ENCODE peak calls at places on chromosomes 7 and 10, in ten cellular contexts. Q is mesothelial cell of epicardium; O is mucosa of gallbladder; K is EL; C is T-helper 2 cell treated with Interferon-gamma antibody and Interleukin-4, amounts not matched to agents 5 μg/mL and 100 μg/mL, for 36 hours; J is fibroblast of lung; U is NAMALWA; T is activated CD8-positive, alpha-beta memory T cell treated with anti-CD3 and anti-CD28 coated beads, Interleukin-2, amount 10 ng/mL, durations not matched to agents 7 days and 5 days; A is left ventricle myocardium inferior; V is AG20443. N is an unnamed sample.

GRCh38 chr10:4074559-4075407 is 289.8 kb upstream of the KLF6 start:
- DNase-seq in Q (no peak), O (no peak), K (peak), C (no peak), J (no peak), U (no peak), T (no peak), A (peak), V (peak), N (no peak)

GRCh38 chr7:7190142-7190541 is 7.8 kb downstream of the C1GALT1 start:
- DNase-seq in Q (no peak), O (no peak), K (peak), C (no peak), J (peak), U (no peak), T (no peak), A (no peak), V (peak), N (peak)

GRCh38 chr10:84407390-84408049 is 79.1 kb downstream of the CCSER2 start:
- DNase-seq in Q (no peak), O (no peak), K (no peak), C (no peak), J (no peak), U (no peak), T (no peak), A (no peak), V (no peak), N (no peak)

GRCh38 chr10:50260791-50261281 is 9.5 kb upstream of the ASAH2 start:
- DNase-seq in Q (no peak), O (no peak), K (no peak), C (peak), J (no peak), U (peak), T (peak), A (no peak), V (peak), N (peak)

GRCh38 chr10:33484787-33485186 is 150.3 kb upstream of the NRP1 start:
- DNase-seq in Q (no peak), O (no peak), K (peak), C (no peak), J (peak), U (no peak), T (no peak), A (no peak), V (peak), N (no peak)

GRCh38 chr10:70584366-70584765 is 18.2 kb downstream of the PRF1 start:
- DNase-seq in Q (no peak), O (no peak), K (no peak), C (no peak), J (no peak), U (no peak), T (no peak), A (no peak), V (no peak), N (no peak)

GRCh38 chr10:131088619-131089018 is 222.9 kb downstream of the TCERG1L start:
- DNase-seq in Q (no peak), O (no peak), K (no peak), C (no peak), J (no peak), U (no peak), T (no peak), A (no peak), V (no peak), N (peak)

GRCh38 chr7:662576-662975 is 63.9 kb upstream of the DNAAF5 start:
- DNase-seq in Q (no peak), O (no peak), K (no peak), C (no peak), J (no peak), U (no peak), T (no peak), A (no peak), V (no peak), N (no peak)

GRCh38 chr7:97004931-97005763 is at the start of gene DLX6:
- DNase-seq in Q (peak), O (no peak), K (peak), C (peak), J (peak), U (no peak), T (peak), A (no peak), V (peak), N (no peak)

GRCh38 chr10:79178614-79179403 is 110.0 kb downstream of the ZMIZ1 start:
- DNase-seq in Q (no peak), O (no peak), K (peak), C (no peak), J (peak), U (peak), T (no peak), A (no peak), V (peak), N (peak)

GRCh38 chr7:904847-905246 is 28.5 kb downstream of the GET4 start:
- DNase-seq in Q (no peak), O (no peak), K (peak), C (no peak), J (peak), U (no peak), T (no peak), A (no peak), V (peak), N (peak)

GRCh38 chr10:114917459-114917858 is 20.5 kb upstream of the TRUB1 start:
- DNase-seq in Q (no peak), O (no peak), K (no peak), C (no peak), J (no peak), U (no peak), T (no peak), A (no peak), V (no peak), N (no peak)

GRCh38 chr7:128792471-128793183 is 859 bp downstream of the CCDC136 start:
- DNase-seq in Q (no peak), O (no peak), K (no peak), C (no peak), J (no peak), U (peak), T (no peak), A (peak), V (no peak), N (peak)

GRCh38 chr7:100504887-100505611 is 21.3 kb downstream of the NYAP1 start:
- DNase-seq in Q (no peak), O (no peak), K (no peak), C (no peak), J (no peak), U (no peak), T (no peak), A (no peak), V (no peak), N (no peak)